ENCODE peak calls at places on chromosomes 6 and 20, in seven cellular contexts. P is Panc1; N is AG04450; O is germinal center; S is activated T-helper 2 cell treated with anti-CD3 and anti-CD28 coated beads, Interferon-gamma antibody, Interleukin-2, Interleukin-4, amounts not matched to agents 10 μg/mL and 5 μg/mL and 100 μg/mL, durations not matched to agents 14 hours and 24 hours and 36 hours; V is iPS-NIHi11; F is T-helper 17 cell. R is an unnamed sample.

GRCh38 chr6:138310294-138310693 is 67.4 kb upstream of the SMIM28 start:
- DNase-seq in P (no peak), N (no peak), O (no peak), S (no peak), V (no peak), F (no peak), R (no peak)

GRCh38 chr6:14001329-14002012 is 76.7 kb downstream of the RNF182 start:
- DNase-seq in P (peak; percentile 67), N (peak; percentile 96), O (no peak), S (no peak), V (no peak), F (no peak), R (no peak)

GRCh38 chr6:128241221-128241620 is 279.2 kb downstream of the PTPRK start:
- DNase-seq in P (no peak), N (no peak), O (no peak), S (no peak), V (no peak), F (no peak), R (no peak)

GRCh38 chr6:14770572-14770971 is 475.3 kb upstream of the JARID2 start:
- DNase-seq in P (no peak), N (peak; percentile 45), O (no peak), S (no peak), V (no peak), F (no peak), R (no peak)

GRCh38 chr6:125585470-125585869 is 164.0 kb upstream of the HEY2 start:
- DNase-seq in P (no peak), N (no peak), O (no peak), S (no peak), V (no peak), F (no peak), R (no peak)

GRCh38 chr6:3205913-3206312 is 21.5 kb downstream of the TUBB2B start:
- DNase-seq in P (no peak), N (peak; percentile 47), O (no peak), S (no peak), V (no peak), F (no peak), R (no peak)

GRCh38 chr6:28743271-28743789 is 180.5 kb downstream of the TRIM27 start:
- DNase-seq in P (no peak), N (no peak), O (no peak), S (no peak), V (no peak), F (no peak), R (no peak)

GRCh38 chr20:35886537-35886936 is 67.8 kb downstream of the SCAND1 start:
- DNase-seq in P (no peak), N (no peak), O (no peak), S (no peak), V (no peak), F (no peak), R (no peak)

GRCh38 chr6:27303613-27304272 is 8.3 kb downstream of the POM121L2 start:
- DNase-seq in P (no peak), N (no peak), O (no peak), S (no peak), V (peak; percentile 68), F (no peak), R (no peak)

GRCh38 chr6:13289789-13290318 is 38.5 kb downstream of the TBC1D7 start:
- DNase-seq in P (no peak), N (no peak), O (no peak), S (no peak), V (no peak), F (no peak), R (no peak)

GRCh38 chr6:30615219-30615957 is 1.7 kb downstream of the PPP1R10 start:
- DNase-seq in P (no peak), N (peak; percentile 88), O (no peak), S (peak; percentile 28), V (no peak), F (no peak), R (peak; percentile 47)

GRCh38 chr20:24969203-24970029 is 20.3 kb downstream of the CST7 start:
- DNase-seq in P (no peak), N (no peak), O (no peak), S (no peak), V (no peak), F (no peak), R (no peak)

GRCh38 chr6:44138717-44139350 is 11.5 kb downstream of the TMEM63B start:
- DNase-seq in P (no peak), N (no peak), O (no peak), S (no peak), V (peak; percentile 45), F (no peak), R (no peak)

GRCh38 chr6:96878101-96878500 is 19.6 kb downstream of the NDUFAF4 start:
- DNase-seq in P (no peak), N (peak; percentile 23), O (no peak), S (no peak), V (no peak), F (no peak), R (no peak)

GRCh38 chr6:168968228-168968627 is 285.4 kb downstream of the THBS2 start:
- DNase-seq in P (no peak), N (no peak), O (no peak), S (no peak), V (no peak), F (no peak), R (no peak)

GRCh38 chr20:57657537-57658446 is 37.6 kb upstream of the ZBP1 start:
- DNase-seq in P (no peak), N (no peak), O (no peak), S (no peak), V (peak; percentile 6), F (peak; percentile 9), R (peak; percentile 85)

GRCh38 chr6:42661540-42662153 is 60.8 kb downstream of the PRPH2 start:
- DNase-seq in P (peak; percentile 27), N (peak; percentile 23), O (peak; percentile 57), S (peak; percentile 74), V (peak; percentile 71), F (peak; percentile 71), R (peak; percentile 84)

GRCh38 chr6:36691612-36692011 is 6.0 kb upstream of the RAB44 start:
- DNase-seq in P (no peak), N (no peak), O (no peak), S (no peak), V (no peak), F (no peak), R (no peak)

GRCh38 chr6:155530219-155530834 is 74.7 kb upstream of the NOX3 start:
- DNase-seq in P (no peak), N (no peak), O (peak; percentile 23), S (no peak), V (peak; percentile 19), F (no peak), R (no peak)

GRCh38 chr6:4647414-4648365 is 128.5 kb upstream of the CDYL start:
- DNase-seq in P (peak; percentile 63), N (peak; percentile 53), O (no peak), S (no peak), V (peak; percentile 86), F (no peak), R (peak; percentile 5)

GRCh38 chr20:40471261-40471629 is 217.8 kb downstream of the MAFB start:
- DNase-seq in P (no peak), N (no peak), O (no peak), S (no peak), V (peak; percentile 51), F (no peak), R (no peak)

GRCh38 chr6:51541847-51542246 is 545.6 kb downstream of the PKHD1 start:
- DNase-seq in P (no peak), N (no peak), O (no peak), S (no peak), V (no peak), F (no peak), R (no peak)

GRCh38 chr20:21087862-21088540 is 18.2 kb downstream of the LINC00237 start:
- DNase-seq in P (no peak), N (no peak), O (no peak), S (no peak), V (no peak), F (no peak), R (no peak)

GRCh38 chr6:42696526-42697267 is 25.7 kb downstream of the PRPH2 start:
- DNase-seq in P (no peak), N (no peak), O (no peak), S (no peak), V (no peak), F (no peak), R (no peak)

GRCh38 chr6:9699890-9700289 is 715.0 kb downstream of the TFAP2A start:
- DNase-seq in P (no peak), N (no peak), O (no peak), S (no peak), V (no peak), F (no peak), R (no peak)

GRCh38 chr6:124854338-124854922 is 107.8 kb upstream of the RNF217 start:
- DNase-seq in P (no peak), N (no peak), O (no peak), S (no peak), V (no peak), F (no peak), R (no peak)

GRCh38 chr6:108222504-108222903 is 38.3 kb downstream of the SNX3 start:
- DNase-seq in P (no peak), N (peak; percentile 3), O (no peak), S (no peak), V (no peak), F (no peak), R (no peak)

GRCh38 chr20:57629976-57630525 is 9.8 kb upstream of the ZBP1 start:
- DNase-seq in P (no peak), N (no peak), O (no peak), S (no peak), V (no peak), F (no peak), R (peak; percentile 56)

GRCh38 chr6:87483929-87484328 is 11.2 kb downstream of the SLC35A1 start:
- DNase-seq in P (no peak), N (no peak), O (no peak), S (no peak), V (peak; percentile 50), F (no peak), R (peak; percentile 15)

R was measured in CD8-positive, alpha-beta T cell.